ENCODE peak calls at places on chromosomes 16 and 17, in ten cellular contexts. Z, B, R, H, U, W, G, L, Q and Y are unnamed samples.

GRCh38 chr16:1059310-1059709 is 13.2 kb upstream of the SSTR5 start:
- DNase-seq in G (no peak), H (no peak), Q (no peak), U (no peak), Z (no peak), B (no peak), W (no peak), L (no peak), R (no peak), Y (no peak)

GRCh38 chr17:29079887-29080286 is 36.9 kb downstream of the PIPOX start:
- DNase-seq in Z (no peak), H (no peak), B (no peak), L (no peak), U (no peak), W (no peak), Q (no peak), R (no peak), G (no peak), Y (no peak)

GRCh38 chr16:67608367-67608766 is 36.6 kb upstream of the CARMIL2 start:
- DNase-seq in G (no peak), Q (no peak), H (no peak), B (no peak), U (no peak), W (no peak), Z (no peak), L (no peak), R (no peak), Y (no peak)

GRCh38 chr17:42673885-42674754 is 2.7 kb downstream of the PLEKHH3 start:
- DNase-seq in W (no peak), Q (peak; percentile 66), H (no peak), B (no peak), Z (no peak), L (no peak), G (peak; percentile 82), U (no peak), R (no peak), Y (peak; percentile 81)

GRCh38 chr16:57826706-57827625 is 24.7 kb upstream of the KIFC3 start:
- DNase-seq in Z (no peak), L (no peak), R (no peak), G (no peak), B (no peak), U (no peak), H (no peak), W (no peak), Q (no peak), Y (no peak)

GRCh38 chr17:81437221-81437651 is 42.0 kb downstream of the BAHCC1 start:
- DNase-seq in W (no peak), Z (no peak), U (no peak), L (no peak), H (no peak), Q (no peak), R (no peak), G (no peak), B (no peak), Y (no peak)

GRCh38 chr16:83615131-83615530 is 192.6 kb upstream of the HSBP1 start:
- DNase-seq in B (no peak), R (no peak), U (no peak), Q (no peak), G (no peak), H (no peak), L (no peak), Z (no peak), W (no peak), Y (no peak)

GRCh38 chr17:19731626-19732025 is 15.2 kb upstream of the SLC47A2 start:
- DNase-seq in U (peak; percentile 42), L (no peak), G (no peak), R (no peak), W (no peak), B (no peak), H (no peak), Q (no peak), Z (no peak), Y (no peak)

GRCh38 chr17:68682913-68683312 is 81.7 kb upstream of the FAM20A start:
- DNase-seq in L (no peak), R (no peak), H (peak; percentile 84), B (no peak), U (no peak), Q (peak; percentile 25), G (no peak), W (no peak), Z (no peak), Y (no peak)

GRCh38 chr16:69554495-69554894 is 11.3 kb upstream of the NFAT5 start:
- DNase-seq in L (no peak), H (no peak), R (no peak), G (no peak), B (no peak), Q (no peak), W (no peak), U (no peak), Z (no peak), Y (no peak)

GRCh38 chr17:20189322-20189721 is 180.2 kb downstream of the SPECC1 start:
- DNase-seq in H (no peak), R (no peak), B (peak; percentile 87), G (no peak), U (no peak), W (peak; percentile 89), L (no peak), Z (no peak), Q (peak; percentile 59), Y (no peak)

GRCh38 chr17:12821376-12821940 is 32.2 kb downstream of the ARHGAP44 start:
- DNase-seq in B (no peak), Z (no peak), W (no peak), Q (peak; percentile 64), G (no peak), U (no peak), H (no peak), L (no peak), R (no peak), Y (no peak)

GRCh38 chr17:77125432-77125901 is 15.3 kb upstream of the SEC14L1 start:
- DNase-seq in H (no peak), L (no peak), Q (peak; percentile 84), Z (no peak), G (no peak), U (no peak), W (no peak), B (peak; percentile 30), R (no peak), Y (no peak)

GRCh38 chr17:82226170-82226808 is 2.6 kb upstream of the SLC16A3 start:
- DNase-seq in Z (no peak), Q (no peak), B (no peak), W (no peak), R (no peak), L (no peak), H (no peak), U (no peak), G (no peak), Y (no peak)

GRCh38 chr17:69713815-69714214 is 299.3 kb downstream of the MAP2K6 start:
- DNase-seq in Z (no peak), R (no peak), B (no peak), W (no peak), U (no peak), L (no peak), G (no peak), Q (no peak), H (no peak), Y (no peak)

GRCh38 chr16:17369441-17369951 is 101.3 kb downstream of the XYLT1 start:
- DNase-seq in Q (no peak), U (peak; percentile 72), L (peak; percentile 41), H (no peak), W (peak; percentile 43), B (peak; percentile 38), R (no peak), G (peak; percentile 46), Z (peak; percentile 50), Y (peak; percentile 72)

GRCh38 chr17:57527437-57528083 is 217.5 kb downstream of the CCDC182 start:
- DNase-seq in L (no peak), W (no peak), Z (no peak), H (no peak), B (no peak), G (no peak), Q (no peak), U (no peak), R (no peak), Y (no peak)

GRCh38 chr16:84686702-84687298 is 13.0 kb upstream of the USP10 start:
- DNase-seq in H (no peak), R (no peak), Q (no peak), G (no peak), U (no peak), Z (no peak), W (no peak), L (no peak), B (no peak), Y (no peak)

GRCh38 chr17:5700791-5701190 is 116.5 kb upstream of the NLRP1 start:
- DNase-seq in G (no peak), Q (no peak), H (no peak), U (no peak), W (no peak), L (no peak), B (no peak), Z (no peak), R (no peak), Y (no peak)